ENCODE peak calls at places on chromosomes 7 and 10, in nine cellular contexts. C, P, G, E, W, A, L, K and Q are unnamed samples.

GRCh38 chr10:88071814-88072380 is 208.5 kb downstream of the PTEN start:
- DNase-seq in L (no peak), C (no peak), A (no peak), E (no peak), G (no peak), W (no peak), K (no peak), P (no peak), Q (no peak)

GRCh38 chr7:123096434-123096833 is 100.9 kb upstream of the TAS2R16 start:
- DNase-seq in L (no peak), C (no peak), W (no peak), K (peak; percentile 53), E (no peak), G (no peak), A (no peak), P (no peak), Q (no peak)

GRCh38 chr10:61628875-61629513 is 33.7 kb upstream of the CABCOCO1 start:
- DNase-seq in C (no peak), A (no peak), E (no peak), G (no peak), L (no peak), W (no peak), K (peak; percentile 85), P (no peak), Q (no peak)

GRCh38 chr10:92087750-92088395 is 164.3 kb downstream of the BTAF1 start:
- DNase-seq in E (peak; percentile 78), K (peak; percentile 75), C (peak; percentile 52), P (peak; percentile 78), A (peak; percentile 53), W (peak; percentile 75), G (peak; percentile 21), L (peak; percentile 78), Q (peak; percentile 64)

GRCh38 chr7:132117181-132117580 is 459.1 kb downstream of the PLXNA4 start:
- DNase-seq in W (no peak), C (no peak), K (peak; percentile 80), P (no peak), E (no peak), L (no peak), G (no peak), A (no peak), Q (no peak)

GRCh38 chr10:71280825-71281224 is 38.2 kb upstream of the SLC29A3 start:
- DNase-seq in G (no peak), K (no peak), C (no peak), A (no peak), L (no peak), W (no peak), E (no peak), P (no peak), Q (no peak)

GRCh38 chr10:79380125-79380917 is 33.1 kb downstream of the PPIF start:
- DNase-seq in K (no peak), W (peak; percentile 94), P (no peak), G (no peak), E (peak; percentile 89), A (no peak), L (no peak), C (peak; percentile 38), Q (no peak)

GRCh38 chr7:1152492-1152891 is 7.5 kb downstream of the ZFAND2A start:
- DNase-seq in W (no peak), L (no peak), C (no peak), G (no peak), A (no peak), P (no peak), K (no peak), E (no peak), Q (no peak)

GRCh38 chr10:103925591-103925990 is 7.6 kb upstream of the STN1 start:
- DNase-seq in A (no peak), P (no peak), C (no peak), G (no peak), K (no peak), E (no peak), W (no peak), L (no peak), Q (no peak)

GRCh38 chr10:58299580-58299979 is 30.6 kb downstream of the CISD1 start:
- DNase-seq in P (peak; percentile 38), K (no peak), G (peak; percentile 45), E (no peak), W (peak; percentile 61), L (peak; percentile 74), C (peak; percentile 64), A (peak; percentile 54), Q (peak; percentile 71)

GRCh38 chr7:148664319-148664718 is 34.4 kb upstream of the CUL1 start:
- DNase-seq in L (no peak), E (no peak), W (no peak), C (no peak), P (no peak), G (no peak), A (no peak), K (no peak), Q (no peak)

GRCh38 chr10:124545756-124546369 is 84.2 kb downstream of the LHPP start:
- DNase-seq in W (no peak), L (peak; percentile 35), A (no peak), E (no peak), P (no peak), K (no peak), C (no peak), G (no peak), Q (no peak)

GRCh38 chr7:96093435-96093834 is 228.5 kb downstream of the SLC25A13 start:
- DNase-seq in W (no peak), C (no peak), G (no peak), P (no peak), A (no peak), K (peak; percentile 75), E (no peak), L (no peak), Q (no peak)

GRCh38 chr10:76309744-76310441 is 878.5 kb downstream of the LRMDA start:
- DNase-seq in P (no peak), K (no peak), G (no peak), W (no peak), L (no peak), A (no peak), E (no peak), C (no peak), Q (no peak)

GRCh38 chr7:1176891-1177373 is 16.9 kb upstream of the ZFAND2A start:
- DNase-seq in L (peak; percentile 95), G (peak; percentile 67), C (peak; percentile 79), A (peak; percentile 79), K (peak; percentile 22), E (no peak), W (peak; percentile 74), P (peak; percentile 72), Q (peak; percentile 76)

GRCh38 chr10:72088879-72089585 is 681 bp upstream of the SPOCK2 start:
- DNase-seq in E (no peak), L (peak; percentile 74), K (no peak), W (no peak), A (no peak), G (peak; percentile 51), C (peak; percentile 74), P (no peak), Q (peak; percentile 86)

GRCh38 chr7:81036041-81036440 is 117.2 kb upstream of the SEMA3C start:
- DNase-seq in E (no peak), G (no peak), A (no peak), C (no peak), W (no peak), L (no peak), P (no peak), K (no peak), Q (no peak)

GRCh38 chr7:66205736-66206080 is 574 bp downstream of the TPST1 start:
- DNase-seq in A (no peak), L (peak; percentile 11), K (no peak), P (no peak), C (peak; percentile 56), E (no peak), G (no peak), W (peak; percentile 55), Q (no peak)
- TF ChIP-seq CTCF in A (no peak), L (no peak), K (no peak), P (no peak), C (no peak), E (no peak), G (no peak), W (no peak), Q (no peak)

GRCh38 chr10:101323495-101323894 is 30.5 kb upstream of the BTRC start:
- DNase-seq in A (no peak), P (no peak), K (no peak), E (no peak), L (no peak), W (no peak), C (no peak), G (no peak), Q (no peak)
- TF ChIP-seq CTCF in A (no peak), P (no peak), K (no peak), E (no peak), L (no peak), W (no peak), C (no peak), G (no peak), Q (no peak)

GRCh38 chr10:101143354-101143648 is 12.2 kb downstream of the TLX1 start:
- DNase-seq in K (no peak), P (no peak), L (no peak), G (no peak), E (no peak), W (no peak), C (no peak), A (no peak), Q (no peak)

GRCh38 chr10:101145145-101145544 is 14.0 kb downstream of the TLX1 start:
- DNase-seq in C (no peak), W (no peak), K (no peak), G (no peak), L (no peak), P (no peak), E (no peak), A (no peak), Q (no peak)

GRCh38 chr10:101146392-101147251 is 15.5 kb downstream of the TLX1 start:
- DNase-seq in A (no peak), L (no peak), C (no peak), W (no peak), P (no peak), K (no peak), E (peak; percentile 54), G (no peak), Q (no peak)

GRCh38 chr10:101144053-101144452 is 13.0 kb downstream of the TLX1 start:
- DNase-seq in E (no peak), A (no peak), L (no peak), P (no peak), G (no peak), C (no peak), W (no peak), K (no peak), Q (no peak)

GRCh38 chr10:101145750-101146391 is 14.8 kb downstream of the TLX1 start:
- DNase-seq in C (no peak), A (no peak), G (no peak), P (no peak), K (no peak), L (no peak), W (no peak), E (peak; percentile 41), Q (no peak)
- TF ChIP-seq CTCF in C (no peak), A (no peak), G (no peak), P (no peak), K (no peak), L (no peak), W (no peak), E (no peak), Q (no peak)

GRCh38 chr10:69674786-69675185 is 44.7 kb downstream of the FAM241B start:
- DNase-seq in P (no peak), C (no peak), K (no peak), E (no peak), A (no peak), W (no peak), L (no peak), G (no peak), Q (no peak)
- TF ChIP-seq CTCF in P (no peak), C (no peak), K (no peak), E (no peak), A (no peak), W (no peak), L (no peak), G (no peak), Q (no peak)